ENCODE peak calls at places on chromosomes 16 and 17, in seven cellular contexts. Z, X, D, J, G, F and I are unnamed samples.

GRCh38 chr17:81909966-81910839 is 996 bp downstream of the PCYT2 start:
- DNase-seq in F (no peak), D (no peak), Z (peak; percentile 34), X (no peak), J (peak; percentile 52), G (no peak), I (no peak)

GRCh38 chr17:41864498-41864836 is 756 bp downstream of the KLHL11 start:
- DNase-seq in D (no peak), Z (no peak), F (no peak), X (no peak), J (no peak), G (no peak), I (no peak)

GRCh38 chr17:79777166-79777843 is 643 bp upstream of the CBX2 start:
- DNase-seq in X (peak; percentile 68), J (peak; percentile 76), D (no peak), F (no peak), Z (peak; percentile 77), G (peak; percentile 53), I (peak; percentile 69)

GRCh38 chr17:52410781-52411180 is 252.3 kb upstream of the CA10 start:
- DNase-seq in X (no peak), G (no peak), J (peak; percentile 11), Z (no peak), D (no peak), F (no peak), I (no peak)

GRCh38 chr17:27746881-27747280 is 53.4 kb downstream of the NOS2 start:
- DNase-seq in X (no peak), G (no peak), Z (no peak), D (no peak), J (no peak), F (no peak), I (no peak)

GRCh38 chr17:10623786-10624338 is 33.2 kb downstream of the MYH3 start:
- DNase-seq in D (no peak), F (no peak), J (no peak), Z (no peak), G (no peak), X (no peak), I (no peak)

GRCh38 chr17:49843774-49844350 is 4.0 kb downstream of the TAC4 start:
- DNase-seq in X (no peak), D (no peak), G (peak; percentile 16), J (no peak), F (no peak), Z (peak; percentile 27), I (peak; percentile 30)

GRCh38 chr16:558298-559020 is 1.7 kb upstream of the PRR35 start:
- DNase-seq in D (no peak), G (no peak), F (no peak), J (no peak), Z (no peak), X (peak; percentile 47), I (no peak)

GRCh38 chr16:53913082-53913870 is 209.3 kb downstream of the FTO start:
- DNase-seq in G (peak; percentile 99), J (peak; percentile 95), F (peak; percentile 16), Z (no peak), D (peak; percentile 69), X (no peak), I (peak; percentile 97)

GRCh38 chr16:71796501-71796900 is 12.1 kb downstream of the AP1G1 start:
- DNase-seq in D (no peak), F (no peak), Z (no peak), G (no peak), J (no peak), X (no peak), I (no peak)

GRCh38 chr17:40355123-40355803 is 9.3 kb downstream of the GJD3 start:
- DNase-seq in G (peak; percentile 61), Z (peak; percentile 69), F (no peak), D (no peak), X (peak; percentile 79), J (peak; percentile 81), I (peak; percentile 56)

GRCh38 chr17:19558946-19559345 is 25.3 kb downstream of the SLC47A1 start:
- DNase-seq in F (no peak), G (no peak), D (no peak), X (no peak), J (no peak), Z (no peak), I (no peak)

GRCh38 chr16:88489163-88489721 is 36.2 kb downstream of the ZFPM1 start:
- DNase-seq in Z (no peak), D (no peak), X (no peak), F (no peak), J (no peak), G (no peak), I (no peak)

GRCh38 chr16:31333686-31334649 is 21.0 kb upstream of the ITGAX start:
- DNase-seq in J (peak; percentile 22), G (no peak), D (no peak), F (no peak), X (no peak), Z (peak; percentile 51), I (peak; percentile 55)

GRCh38 chr16:397736-398332 is 835 bp downstream of the NME4 start:
- DNase-seq in X (peak; percentile 74), Z (peak; percentile 59), F (peak; percentile 17), J (peak; percentile 89), D (peak; percentile 24), G (peak; percentile 53), I (peak; percentile 47)

GRCh38 chr16:49969356-49970030 is 55.5 kb upstream of the CNEP1R1 start:
- DNase-seq in G (no peak), J (peak; percentile 16), F (no peak), D (no peak), X (peak; percentile 18), Z (no peak), I (no peak)

GRCh38 chr17:37373530-37374159 is 2.1 kb upstream of the C17orf78 start:
- DNase-seq in J (peak; percentile 91), D (peak; percentile 58), F (peak; percentile 75), G (peak; percentile 86), X (peak; percentile 37), Z (peak; percentile 80), I (peak; percentile 93)

GRCh38 chr17:74119049-74119580 is 84.4 kb upstream of the RPL38 start:
- DNase-seq in Z (no peak), G (no peak), X (no peak), D (no peak), J (no peak), F (no peak), I (no peak)

GRCh38 chr17:48612854-48613691 is 2.0 kb downstream of the HOXB8 start:
- DNase-seq in F (no peak), J (peak; percentile 31), Z (peak; percentile 57), D (no peak), G (no peak), X (no peak), I (no peak)

GRCh38 chr16:71467810-71468209 is 5.8 kb upstream of the ZNF23 start:
- DNase-seq in Z (peak; percentile 50), J (peak; percentile 65), X (no peak), F (no peak), D (no peak), G (no peak), I (peak; percentile 56)

GRCh38 chr17:67272312-67273050 is 27.5 kb upstream of the HELZ start:
- DNase-seq in F (no peak), X (no peak), G (no peak), Z (peak; percentile 26), J (peak; percentile 14), D (no peak), I (no peak)

GRCh38 chr16:78105517-78105916 is 6.1 kb downstream of the WWOX start:
- DNase-seq in D (no peak), F (no peak), G (no peak), X (no peak), J (no peak), Z (no peak), I (peak; percentile 72)

GRCh38 chr17:61366715-61367413 is 32.8 kb upstream of the TBX2 start:
- DNase-seq in D (no peak), F (no peak), Z (no peak), X (peak; percentile 72), G (no peak), J (no peak), I (no peak)

GRCh38 chr16:75483222-75483621 is 12.0 kb downstream of the CHST6 start:
- DNase-seq in X (no peak), F (no peak), D (no peak), G (no peak), J (no peak), Z (no peak), I (peak; percentile 96)

GRCh38 chr17:17681744-17682292 is 560 bp downstream of the RAI1 start:
- DNase-seq in J (peak; percentile 68), F (no peak), G (no peak), Z (peak; percentile 71), D (no peak), X (peak; percentile 49), I (no peak)
- TF ChIP-seq CTCF in J (no peak), F (no peak), G (no peak), Z (peak; percentile 42), D (no peak), X (no peak), I (no peak)

DNA sequence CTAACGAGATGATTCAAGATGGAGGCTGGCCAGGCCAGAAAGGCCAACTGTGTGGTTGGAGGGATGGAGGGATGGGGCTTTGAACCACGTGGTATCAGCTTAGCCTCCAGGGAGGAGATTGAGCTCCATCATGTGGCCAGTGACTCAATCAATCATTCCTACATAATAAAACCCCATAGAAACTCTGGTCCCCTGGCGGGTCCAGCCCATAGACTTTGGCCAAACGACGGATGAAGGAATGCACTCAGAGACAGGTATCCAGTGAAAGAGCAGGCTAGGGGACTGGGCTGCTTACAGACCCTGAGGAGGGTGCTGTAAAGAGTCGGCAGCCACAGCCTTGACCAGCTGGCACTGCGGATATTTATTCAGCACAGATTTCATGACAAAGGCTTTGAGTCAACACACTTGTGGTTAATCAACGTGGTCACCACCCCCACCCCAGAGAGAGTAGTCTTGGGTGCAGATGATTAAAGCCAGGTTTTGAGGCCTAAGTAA is 308.7 kb upstream of the TNRC6C start:
- DNase-seq in G (peak; percentile 42), D (peak; percentile 8), J (peak; percentile 53), F (peak; percentile 10), X (no peak), Z (peak; percentile 56), I (peak; percentile 38)
- TF ChIP-seq CTCF in G (no peak), D (no peak), J (no peak), F (no peak), X (no peak), Z (peak; percentile 65), I (no peak)

DNA sequence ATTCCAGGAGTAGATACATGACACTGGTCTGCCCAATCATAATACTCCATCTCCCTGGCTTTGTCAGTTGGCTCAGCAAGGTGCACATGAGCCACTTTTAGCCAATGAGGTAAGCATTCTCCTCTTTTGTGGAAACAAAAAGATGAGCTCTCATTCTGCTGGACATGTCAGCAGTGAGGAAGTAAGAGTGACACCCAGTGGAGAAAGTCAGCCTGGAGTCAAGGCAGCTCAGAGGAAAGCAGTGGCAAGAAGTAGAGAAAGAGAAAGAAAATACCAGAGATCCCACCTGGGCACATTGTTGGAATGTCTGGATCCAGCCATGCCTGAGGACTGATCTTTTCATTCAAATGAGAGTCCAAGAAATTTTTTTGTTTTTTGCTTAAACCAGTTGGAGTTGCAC is 496.9 kb upstream of the C16orf82 start:
- DNase-seq in F (no peak), G (no peak), D (no peak), X (no peak), Z (peak; percentile 46), J (no peak), I (no peak)
- TF ChIP-seq CTCF in F (no peak), G (no peak), D (no peak), X (peak; percentile 44), Z (peak; percentile 83), J (no peak), I (no peak)

DNA sequence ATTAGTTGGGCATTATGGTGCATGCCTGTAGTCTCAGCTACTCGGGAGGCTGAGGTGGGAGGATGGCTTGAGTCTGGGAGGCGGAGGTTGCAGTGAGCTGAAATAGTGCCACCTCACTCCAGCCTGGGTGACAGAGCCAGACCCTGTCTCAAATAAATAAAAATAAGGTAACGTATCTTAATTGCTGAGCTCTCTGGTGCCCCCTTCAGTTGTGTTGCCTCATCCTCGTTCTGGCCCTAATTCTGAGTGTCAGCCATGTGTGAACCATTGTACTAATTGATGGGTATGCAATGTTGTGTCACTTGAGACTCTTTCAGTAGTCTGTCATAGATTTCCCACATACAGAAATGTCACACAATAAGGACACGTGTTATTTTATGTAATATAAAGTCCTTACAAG is 363.1 kb upstream of the RBFOX1 start:
- DNase-seq in J (no peak), Z (no peak), X (no peak), G (no peak), F (no peak), D (no peak), I (no peak)
- TF ChIP-seq CTCF in J (no peak), Z (peak; percentile 21), X (no peak), G (no peak), F (no peak), D (no peak), I (no peak)